ENCODE peak calls at places on chromosomes 13 and 19, in seven cellular contexts. B is uterus, G is pancreas, W is foreskin fibroblast, I is glutamatergic neuron, U is HL-60, T is astrocyte of the spinal cord. M is an unnamed sample.

GRCh38 chr19:46431824-46432223 is 3.1 kb upstream of the PNMA8C start:
- DNase-seq in B (no peak), G (no peak), W (no peak), I (no peak), U (no peak), T (no peak), M (no peak)

GRCh38 chr13:23160241-23161175 is 20.3 kb upstream of the SGCG start:
- DNase-seq in B (no peak), G (no peak), W (no peak), I (peak), U (no peak), T (no peak), M (no peak)

GRCh38 chr19:35486268-35486708 is 4.0 kb downstream of the KRTDAP start:
- DNase-seq in B (no peak), G (no peak), W (no peak), I (no peak), U (no peak), T (no peak), M (no peak)

GRCh38 chr19:41905273-41906002 is 22.5 kb downstream of the ARHGEF1 start:
- DNase-seq in B (no peak), G (no peak), W (no peak), I (no peak), U (no peak), T (no peak), M (no peak)

GRCh38 chr13:54611400-54611799 is 1582.8 kb downstream of the OLFM4 start:
- DNase-seq in B (no peak), G (no peak), W (no peak), I (no peak), U (no peak), T (no peak), M (no peak)

GRCh38 chr19:33487901-33488817 is 33.4 kb downstream of the PEPD start:
- DNase-seq in B (no peak), G (no peak), W (no peak), I (peak), U (no peak), T (no peak), M (no peak)

GRCh38 chr19:18860302-18860700 is 28.5 kb downstream of the UPF1 start:
- DNase-seq in B (no peak), G (no peak), W (no peak), I (no peak), U (no peak), T (no peak), M (no peak)

GRCh38 chr13:60267498-60268202 is 103.9 kb upstream of the DIAPH3 start:
- DNase-seq in B (no peak), G (peak), W (no peak), I (no peak), U (no peak), T (no peak), M (no peak)

GRCh38 chr19:56838930-56839664 is 1.4 kb downstream of the PEG3 start:
- DNase-seq in B (peak), G (peak), W (peak), I (peak), U (peak), T (peak), M (peak)

GRCh38 chr19:37977992-37978391 is 71.0 kb downstream of the SIPA1L3 start:
- DNase-seq in B (no peak), G (no peak), W (no peak), I (no peak), U (no peak), T (peak), M (no peak)

GRCh38 chr13:109344552-109345157 is 441.7 kb downstream of the IRS2 start:
- DNase-seq in B (no peak), G (no peak), W (peak), I (no peak), U (no peak), T (peak), M (no peak)

GRCh38 chr13:76292726-76293125 is 593.5 kb downstream of the KCTD12 start:
- DNase-seq in B (no peak), G (no peak), W (no peak), I (no peak), U (no peak), T (no peak), M (no peak)

GRCh38 chr19:17865364-17866311 is 5.9 kb downstream of the RPL18A start:
- DNase-seq in B (no peak), G (no peak), W (no peak), I (no peak), U (no peak), T (no peak), M (no peak)

GRCh38 chr19:1151037-1151716 is 22.9 kb downstream of the SBNO2 start:
- DNase-seq in B (no peak), G (no peak), W (no peak), I (no peak), U (no peak), T (no peak), M (no peak)

GRCh38 chr19:54206030-54206830 is 5.6 kb downstream of the RPS9 start:
- DNase-seq in B (no peak), G (no peak), W (no peak), I (no peak), U (peak), T (no peak), M (no peak)

GRCh38 chr13:44236370-44236769 is 137.3 kb upstream of the SERP2 start:
- DNase-seq in B (no peak), G (no peak), W (peak), I (no peak), U (no peak), T (no peak), M (no peak)

GRCh38 chr13:93715866-93716265 is 489.3 kb downstream of the GPC6 start:
- DNase-seq in B (no peak), G (no peak), W (no peak), I (no peak), U (no peak), T (no peak), M (no peak)

GRCh38 chr13:19845758-19846157 is 17.7 kb downstream of the ZMYM5 start:
- DNase-seq in B (peak), G (peak), W (peak), I (no peak), U (no peak), T (peak), M (no peak)

GRCh38 chr13:66128692-66129269 is 1101.4 kb downstream of the PCDH9 start:
- DNase-seq in B (no peak), G (no peak), W (no peak), I (no peak), U (no peak), T (no peak), M (no peak)

GRCh38 chr13:20969182-20969581 is 66.6 kb upstream of the XPO4 start:
- DNase-seq in B (no peak), G (no peak), W (peak), I (no peak), U (no peak), T (peak), M (no peak)

GRCh38 chr13:59112375-59112774 is 1051.4 kb downstream of the DIAPH3 start:
- DNase-seq in B (no peak), G (peak), W (peak), I (no peak), U (peak), T (peak), M (no peak)

GRCh38 chr13:112619730-112620639 is 32.0 kb upstream of the TUBGCP3 start:
- DNase-seq in B (no peak), G (no peak), W (no peak), I (no peak), U (no peak), T (peak), M (no peak)

GRCh38 chr19:15025237-15025636 is 24.0 kb upstream of the CASP14 start:
- DNase-seq in B (no peak), G (no peak), W (no peak), I (no peak), U (peak), T (no peak), M (no peak)

GRCh38 chr19:16978839-16979802 is 47.5 kb downstream of the CPAMD8 start:
- DNase-seq in B (no peak), G (no peak), W (no peak), I (no peak), U (no peak), T (no peak), M (no peak)

GRCh38 chr13:80084086-80084676 is 256.7 kb downstream of the SPRY2 start:
- DNase-seq in B (no peak), G (no peak), W (peak), I (no peak), U (no peak), T (peak), M (no peak)

GRCh38 chr13:27188239-27188638 is 16.6 kb upstream of the USP12 start:
- DNase-seq in B (no peak), G (peak), W (no peak), I (no peak), U (no peak), T (no peak), M (no peak)

GRCh38 chr19:38656171-38656981 is 8.9 kb downstream of the ACTN4 start:
- DNase-seq in B (no peak), G (no peak), W (peak), I (no peak), U (no peak), T (peak), M (no peak)

GRCh38 chr19:43606569-43607229 is 5.2 kb upstream of the SRRM5 start:
- DNase-seq in B (no peak), G (no peak), W (no peak), I (no peak), U (no peak), T (no peak), M (no peak)

GRCh38 chr19:7639863-7640348 is 3.0 kb downstream of the STXBP2 start:
- DNase-seq in B (no peak), G (no peak), W (no peak), I (no peak), U (no peak), T (no peak), M (no peak)

GRCh38 chr13:64925284-64925683 is 2304.9 kb downstream of the PCDH9 start:
- DNase-seq in B (no peak), G (no peak), W (no peak), I (no peak), U (no peak), T (peak), M (peak)

GRCh38 chr19:39100500-39101166 is 16.5 kb downstream of the ACP7 start:
- DNase-seq in B (no peak), G (no peak), W (no peak), I (no peak), U (no peak), T (no peak), M (no peak)

GRCh38 chr19:17107546-17108452 is 32.2 kb downstream of the MYO9B start:
- DNase-seq in B (peak), G (peak), W (peak), I (no peak), U (no peak), T (peak), M (peak)

GRCh38 chr19:54448037-54448773 is 794 bp upstream of the LENG8 start:
- DNase-seq in B (peak), G (peak), W (peak), I (peak), U (peak), T (peak), M (peak)

GRCh38 chr13:46315491-46316075 is 71.5 kb downstream of the RUBCNL start:
- DNase-seq in B (no peak), G (no peak), W (no peak), I (no peak), U (no peak), T (no peak), M (no peak)

GRCh38 chr13:46313441-46314257 is 73.4 kb downstream of the RUBCNL start:
- DNase-seq in B (no peak), G (no peak), W (no peak), I (no peak), U (no peak), T (no peak), M (no peak)

GRCh38 chr13:46315036-46315435 is 72.0 kb downstream of the RUBCNL start:
- DNase-seq in B (no peak), G (no peak), W (no peak), I (no peak), U (no peak), T (no peak), M (no peak)

GRCh38 chr13:46314587-46314986 is 72.5 kb downstream of the RUBCNL start:
- DNase-seq in B (no peak), G (no peak), W (no peak), I (no peak), U (no peak), T (no peak), M (no peak)

DNA sequence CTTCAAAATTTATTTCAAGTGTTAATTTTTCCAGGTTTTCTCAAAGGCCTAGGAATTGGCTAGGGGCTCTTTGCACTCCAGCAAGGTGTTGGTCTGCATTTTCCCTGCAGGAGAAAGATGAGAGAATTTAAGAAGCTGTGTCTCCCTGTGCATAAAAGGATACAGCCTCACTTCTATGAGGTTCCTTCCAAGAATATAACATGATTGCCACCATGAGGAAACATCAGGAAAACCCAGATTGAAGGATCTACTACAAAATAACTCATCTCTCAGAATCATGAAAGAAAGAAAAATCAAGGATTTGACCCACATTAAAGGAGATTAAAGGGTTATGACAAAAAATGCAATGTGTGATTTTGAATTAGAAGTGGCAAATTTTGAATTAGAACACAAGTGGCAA is 69.9 kb downstream of the RUBCNL start:
- DNase-seq in B (no peak), G (no peak), W (no peak), I (no peak), U (no peak), T (peak), M (no peak)
- TF ChIP-seq CTCF in B (no peak), G (no peak), W (peak), I (no peak), U (no peak), T (peak), M (no peak)

GRCh38 chr13:90700340-90700739 is 647.1 kb upstream of the MIR17HG start:
- DNase-seq in B (no peak), G (no peak), W (no peak), I (no peak), U (no peak), T (no peak), M (no peak)

GRCh38 chr13:90696656-90697055 is 650.8 kb upstream of the MIR17HG start:
- DNase-seq in B (no peak), G (no peak), W (no peak), I (no peak), U (no peak), T (peak), M (no peak)

GRCh38 chr13:90690458-90691063 is 656.9 kb upstream of the MIR17HG start:
- DNase-seq in B (no peak), G (no peak), W (no peak), I (no peak), U (no peak), T (peak), M (no peak)

GRCh38 chr13:90701264-90701663 is 646.2 kb upstream of the MIR17HG start:
- DNase-seq in B (no peak), G (no peak), W (no peak), I (no peak), U (no peak), T (no peak), M (no peak)

DNA sequence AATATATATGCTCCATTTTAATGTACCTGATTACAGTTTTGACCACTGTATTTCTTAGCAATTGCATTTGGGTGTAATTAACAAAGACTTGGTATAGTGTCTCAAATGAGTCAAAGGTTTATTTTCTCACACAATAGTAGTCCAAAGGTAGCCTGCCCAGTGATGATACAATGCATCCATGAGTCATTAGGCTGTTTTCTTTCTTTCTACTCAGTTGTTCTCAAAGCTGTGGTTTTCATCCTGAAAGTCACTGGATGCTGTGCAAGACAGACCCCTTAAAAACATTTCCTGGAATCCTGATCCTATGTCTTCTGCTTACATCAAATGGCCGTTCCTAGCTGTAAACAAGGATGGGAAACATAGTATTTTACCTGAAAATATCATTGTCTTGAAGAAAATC is 651.2 kb upstream of the MIR17HG start:
- DNase-seq in B (no peak), G (no peak), W (no peak), I (no peak), U (no peak), T (peak), M (no peak)
- TF ChIP-seq CTCF in B (no peak), G (no peak), W (no peak), I (no peak), U (no peak), T (no peak), M (no peak)

GRCh38 chr13:84917252-84917878 is 881.9 kb downstream of the SLITRK6 start:
- DNase-seq in B (no peak), G (no peak), W (no peak), I (no peak), U (no peak), T (peak), M (no peak)
- TF ChIP-seq CTCF in B (peak), G (no peak), W (no peak), I (peak), U (no peak), T (peak), M (peak)

DNA sequence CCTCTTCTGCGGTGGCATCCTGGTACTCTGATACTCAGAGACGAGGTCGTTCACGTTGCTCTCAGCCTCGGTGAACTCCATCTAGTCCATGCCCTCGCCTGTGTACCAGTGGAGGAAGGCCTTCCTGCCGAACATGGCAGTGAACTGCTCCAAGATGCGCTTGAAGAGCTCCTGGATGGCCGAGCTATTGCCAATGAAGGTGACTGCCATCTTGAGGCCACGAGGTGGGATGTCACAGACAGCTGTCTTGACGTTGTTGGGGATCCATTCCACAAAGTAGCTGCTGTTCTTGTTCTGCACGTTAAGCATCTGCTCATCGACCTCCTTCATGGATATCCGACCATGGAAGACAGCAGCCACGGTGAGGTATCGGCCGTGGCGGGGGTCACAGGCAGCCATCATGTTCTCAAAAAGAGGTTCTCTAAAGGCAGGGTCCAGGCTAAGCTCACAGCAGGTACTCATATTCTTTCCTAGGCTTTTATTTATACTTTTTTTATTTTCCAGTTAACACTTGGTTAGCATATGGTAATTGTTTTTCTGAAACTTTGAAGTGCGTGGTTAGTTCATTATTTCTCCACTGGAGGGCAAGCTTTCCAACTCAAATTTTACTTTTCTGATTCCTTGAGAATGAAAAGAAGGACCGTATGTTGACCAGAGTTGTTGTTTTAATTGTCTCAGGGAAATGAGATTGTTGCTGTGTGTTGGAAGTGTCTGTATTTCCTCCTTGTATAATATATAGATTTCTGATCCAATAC is 72.4 kb upstream of the RGCC start:
- DNase-seq in B (no peak), G (no peak), W (no peak), I (no peak), U (no peak), T (peak), M (no peak)
- TF ChIP-seq CTCF in B (no peak), G (no peak), W (peak), I (peak), U (peak), T (peak), M (peak)

DNA sequence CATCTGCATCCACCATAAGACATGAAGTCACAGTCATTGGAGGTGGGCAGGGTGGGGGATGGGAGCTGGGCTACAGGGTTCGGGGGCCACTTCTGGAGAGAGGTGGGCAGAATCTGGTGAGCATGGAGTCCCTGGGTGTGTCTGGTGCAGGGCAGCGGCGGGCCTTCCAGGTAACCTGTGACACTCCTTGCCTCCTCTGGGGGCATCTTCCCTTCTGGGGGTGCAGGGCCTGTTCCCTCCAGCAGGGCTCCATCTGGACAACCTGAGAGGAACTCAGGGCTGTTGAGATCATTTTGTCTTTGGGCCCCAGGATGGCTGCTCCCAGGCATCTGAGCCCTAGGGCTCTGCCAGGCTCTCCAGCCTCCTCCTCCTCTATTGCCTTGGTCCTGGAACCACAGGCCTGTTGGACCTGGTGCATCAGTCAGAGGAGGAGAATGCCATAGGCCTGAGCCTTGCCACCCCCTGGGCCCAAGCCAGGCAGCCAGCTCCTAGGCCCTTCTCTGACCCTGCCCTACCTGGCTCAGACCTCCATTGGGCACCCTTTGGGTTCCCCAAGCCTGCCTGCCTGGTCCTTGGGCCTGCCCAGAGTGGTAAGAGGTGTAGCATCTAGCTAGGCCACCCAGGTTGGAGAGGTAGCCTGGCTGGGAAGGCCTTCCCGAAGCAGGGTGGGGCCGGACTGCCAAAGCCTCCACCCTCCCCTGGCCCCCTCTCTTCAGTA is 13.4 kb downstream of the LYL1 start:
- DNase-seq in B (no peak), G (no peak), W (no peak), I (no peak), U (no peak), T (no peak), M (no peak)
- TF ChIP-seq CTCF in B (no peak), G (no peak), W (peak), I (peak), U (peak), T (peak), M (peak)

GRCh38 chr13:37870489-37870845 is 895 bp upstream of the TRPC4 start:
- DNase-seq in B (no peak), G (no peak), W (no peak), I (no peak), U (no peak), T (no peak), M (no peak)
- TF ChIP-seq CTCF in B (no peak), G (no peak), W (no peak), I (peak), U (no peak), T (no peak), M (no peak)

DNA sequence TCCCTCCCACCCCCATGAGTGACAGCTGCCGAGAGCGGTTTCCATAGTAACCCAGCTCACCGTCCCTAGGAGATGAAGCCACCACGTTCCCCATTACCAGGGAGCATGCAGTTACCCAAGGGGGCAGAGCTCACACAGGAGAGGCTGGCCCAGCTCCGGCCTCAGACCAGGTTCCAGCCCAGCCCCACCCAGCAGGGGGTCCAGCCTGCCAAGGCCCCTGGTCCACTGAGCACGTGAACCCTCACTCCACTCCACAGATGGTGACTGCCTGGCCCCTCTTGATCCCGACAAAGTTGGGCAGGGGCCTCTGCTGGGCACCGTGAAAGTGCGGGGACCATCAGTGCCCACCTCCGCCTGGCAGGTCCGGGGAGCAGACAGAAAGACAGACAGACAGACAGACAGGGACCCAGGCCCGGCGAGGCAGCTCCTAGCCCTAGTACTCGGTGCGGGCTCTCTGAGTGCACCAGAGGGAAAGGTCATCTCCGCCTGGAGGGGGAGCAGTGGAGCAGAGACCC is 50.7 kb downstream of the CELF5 start:
- DNase-seq in B (no peak), G (no peak), W (no peak), I (peak), U (no peak), T (no peak), M (no peak)
- TF ChIP-seq CTCF in B (no peak), G (no peak), W (no peak), I (no peak), U (no peak), T (peak), M (no peak)

M was measured in CD14-positive monocyte.